ENCODE peak calls at places on chromosome 16, in nine cellular contexts. F, D, K, O, J, M, E, Z and N are unnamed samples.
A peak's percentile ranks its signal among the peaks of the same experiment; 100 is the strongest.

GRCh38 chr16:84773312-84773711 is 46.5 kb upstream of the CRISPLD2 start:
- DNase-seq in J (no peak), E (no peak), D (no peak), O (no peak), K (no peak), M (no peak), Z (no peak), F (no peak), N (no peak)

GRCh38 chr16:14378131-14378551 is 251.9 kb downstream of the PARN start:
- DNase-seq in J (no peak), Z (no peak), K (no peak), E (no peak), D (no peak), F (no peak), M (no peak), O (no peak), N (no peak)

GRCh38 chr16:50627419-50627818 is 53.7 kb downstream of the SNX20 start:
- DNase-seq in F (peak; percentile 35), K (peak; percentile 35), M (no peak), E (no peak), D (peak; percentile 67), J (peak; percentile 42), Z (no peak), O (peak; percentile 11), N (no peak)

GRCh38 chr16:30458561-30459394 is 13.1 kb upstream of the SEPHS2 start:
- DNase-seq in D (peak; percentile 93), K (peak; percentile 60), M (no peak), F (peak; percentile 52), J (no peak), O (no peak), E (peak; percentile 99), Z (no peak), N (no peak)

GRCh38 chr16:78257376-78257728 is 157.9 kb downstream of the WWOX start:
- DNase-seq in K (no peak), J (no peak), F (no peak), Z (no peak), M (no peak), D (no peak), E (no peak), O (peak; percentile 34), N (no peak)

GRCh38 chr16:23030001-23030400 is 119.3 kb downstream of the USP31 start:
- DNase-seq in Z (no peak), D (no peak), J (no peak), E (no peak), M (no peak), O (peak; percentile 42), K (no peak), F (no peak), N (no peak)

GRCh38 chr16:78102865-78103264 is 3.4 kb downstream of the WWOX start:
- DNase-seq in K (no peak), J (no peak), E (no peak), F (no peak), O (no peak), D (no peak), Z (no peak), M (no peak), N (no peak)

GRCh38 chr16:10314811-10315210 is 71.0 kb upstream of the ATF7IP2 start:
- DNase-seq in M (no peak), Z (no peak), O (no peak), K (peak; percentile 49), D (no peak), E (peak; percentile 56), F (no peak), J (no peak), N (peak; percentile 4)

GRCh38 chr16:75860654-75861053 is 134.4 kb upstream of the CPHXL start:
- DNase-seq in D (no peak), K (no peak), J (no peak), E (no peak), O (peak; percentile 97), Z (no peak), F (no peak), M (no peak), N (peak; percentile 79)

GRCh38 chr16:81900014-81900413 is 111.3 kb downstream of the SDR42E1 start:
- DNase-seq in E (no peak), D (no peak), J (no peak), Z (no peak), O (no peak), F (no peak), M (no peak), K (no peak), N (no peak)

GRCh38 chr16:58057784-58058183 is 32.2 kb downstream of the MMP15 start:
- DNase-seq in K (no peak), Z (no peak), E (no peak), F (no peak), O (no peak), J (no peak), M (no peak), D (no peak), N (no peak)

GRCh38 chr16:28326881-28327610 is 34.7 kb downstream of the SBK1 start:
- DNase-seq in F (peak; percentile 67), E (peak; percentile 32), M (peak; percentile 35), O (peak; percentile 30), K (peak; percentile 65), Z (no peak), J (peak; percentile 79), D (peak; percentile 87), N (no peak)

GRCh38 chr16:56930516-56931252 is 1.3 kb upstream of the HERPUD1 start:
- DNase-seq in O (peak; percentile 86), D (no peak), Z (no peak), M (no peak), K (no peak), E (no peak), F (no peak), J (peak; percentile 39), N (no peak)

GRCh38 chr16:60107920-60108319 is 1373.8 kb upstream of the GOT2 start:
- DNase-seq in F (no peak), D (no peak), M (no peak), O (no peak), E (peak; percentile 45), Z (no peak), J (no peak), K (no peak), N (no peak)

GRCh38 chr16:5944971-5945370 is 847.4 kb upstream of the EEF2KMT start:
- DNase-seq in E (no peak), D (no peak), J (no peak), K (no peak), Z (no peak), M (no peak), F (no peak), O (no peak), N (no peak)

GRCh38 chr16:10339777-10340752 is 45.8 kb upstream of the ATF7IP2 start:
- DNase-seq in O (no peak), Z (no peak), E (peak; percentile 87), K (no peak), F (no peak), M (no peak), J (no peak), D (no peak), N (no peak)

GRCh38 chr16:71848622-71849021 is 2.8 kb downstream of the ATXN1L start:
- DNase-seq in J (no peak), M (no peak), Z (no peak), E (no peak), F (no peak), O (no peak), D (no peak), K (no peak), N (no peak)